ENCODE peak calls at places on chromosome 2, in nine cellular contexts. Q is colonic mucosa, A is Peyer's patch, E is left ventricle myocardium inferior, C is dorsolateral prefrontal cortex, D is foreskin keratinocyte, J is psoas muscle, K is uterus, X is ovary. P is an unnamed sample.

GRCh38 chr2:238886453-238887094 is 38.7 kb downstream of the TWIST2 start:
- DNase-seq in Q (no peak), J (no peak), E (no peak), K (no peak), A (no peak), C (no peak), X (no peak), D (no peak), P (no peak)

GRCh38 chr2:49222975-49223528 is 68.7 kb upstream of the FSHR start:
- DNase-seq in D (no peak), C (no peak), A (no peak), J (no peak), K (no peak), X (no peak), Q (no peak), E (no peak), P (no peak)

GRCh38 chr2:209145941-209146681 is 277.7 kb upstream of the MAP2 start:
- DNase-seq in K (no peak), J (no peak), A (no peak), X (no peak), D (no peak), Q (no peak), C (no peak), E (no peak), P (no peak)

GRCh38 chr2:100161940-100162620 is 19.7 kb upstream of the AFF3 start:
- DNase-seq in Q (no peak), A (no peak), C (no peak), J (no peak), E (no peak), K (no peak), D (no peak), X (no peak), P (no peak)

GRCh38 chr2:20221169-20221938 is 3.6 kb downstream of the SDC1 start:
- DNase-seq in D (peak; percentile 73), C (no peak), J (no peak), X (no peak), Q (no peak), E (no peak), A (no peak), K (no peak), P (no peak)

GRCh38 chr2:107285621-107286303 is 399.8 kb upstream of the ST6GAL2 start:
- DNase-seq in J (no peak), A (no peak), K (no peak), E (no peak), C (no peak), D (no peak), X (no peak), Q (no peak), P (no peak)

GRCh38 chr2:9430316-9431293 is 7.2 kb downstream of the CPSF3 start:
- DNase-seq in C (no peak), X (no peak), E (no peak), A (no peak), D (no peak), J (no peak), K (no peak), Q (no peak), P (no peak)

GRCh38 chr2:20526666-20527065 is 79.8 kb downstream of the RHOB start:
- DNase-seq in J (no peak), Q (no peak), E (no peak), A (no peak), D (no peak), X (no peak), C (no peak), K (peak; percentile 15), P (no peak)

GRCh38 chr2:238005528-238005927 is 38.7 kb downstream of the UBE2F start:
- DNase-seq in K (no peak), Q (no peak), E (no peak), D (peak; percentile 8), A (no peak), C (no peak), J (no peak), X (no peak), P (no peak)

GRCh38 chr2:26562811-26563645 is 78.1 kb downstream of the CIB4 start:
- DNase-seq in Q (peak; percentile 63), X (no peak), K (no peak), D (no peak), A (no peak), E (no peak), J (peak; percentile 45), C (no peak), P (no peak)

GRCh38 chr2:126635281-126635680 is 20.7 kb upstream of the GYPC start:
- DNase-seq in D (no peak), J (no peak), C (no peak), X (no peak), Q (no peak), K (no peak), A (no peak), E (no peak), P (no peak)

GRCh38 chr2:68994864-68995263 is 18.1 kb upstream of the ANTXR1 start:
- DNase-seq in X (no peak), D (no peak), Q (no peak), A (no peak), C (no peak), K (peak; percentile 19), J (peak; percentile 73), E (peak; percentile 63), P (no peak)

GRCh38 chr2:78992451-78992806 is 33.1 kb upstream of the REG3G start:
- DNase-seq in Q (no peak), E (no peak), K (no peak), J (no peak), D (no peak), X (no peak), A (no peak), C (no peak), P (no peak)

GRCh38 chr2:72934683-72935610 is 17.6 kb downstream of the EMX1 start:
- DNase-seq in E (no peak), J (peak; percentile 42), A (no peak), K (no peak), X (no peak), C (no peak), Q (peak; percentile 54), D (peak; percentile 87), P (no peak)
- TF ChIP-seq CTCF in E (peak; percentile 19), J (peak; percentile 22), A (peak; percentile 64), K (no peak), X (no peak), C (no peak), Q (peak; percentile 35), D (peak; percentile 48), P (no peak)

GRCh38 chr2:15174567-15174966 is 386.6 kb downstream of the NBAS start:
- DNase-seq in A (no peak), X (no peak), K (no peak), J (no peak), E (no peak), C (no peak), D (no peak), Q (no peak), P (no peak)
- H3K27ac ChIP-seq in A (no peak overlapping the region), X (no peak overlapping the region), K (no peak overlapping the region), J (no peak overlapping the region), E (no peak overlapping the region), C (no peak overlapping the region), D (no peak overlapping the region), Q (no peak overlapping the region), P (no peak overlapping the region)

GRCh38 chr2:21782866-21783265 is 659.1 kb downstream of the TDRD15 start:
- DNase-seq in D (no peak), Q (no peak), E (no peak), X (no peak), J (no peak), A (no peak), C (no peak), K (no peak), P (no peak)
- TF ChIP-seq CTCF in D (no peak), Q (no peak), E (no peak), X (no peak), J (no peak), A (no peak), C (no peak), K (no peak), P (no peak)

GRCh38 chr2:111668741-111669140 is 215.3 kb downstream of the ANAPC1 start:
- DNase-seq in D (no peak), J (no peak), A (no peak), Q (peak; percentile 10), C (no peak), X (no peak), K (no peak), E (no peak), P (no peak)

GRCh38 chr2:111667542-111668273 is 216.3 kb downstream of the ANAPC1 start:
- DNase-seq in A (no peak), E (no peak), X (no peak), J (no peak), Q (peak; percentile 17), C (no peak), D (peak; percentile 61), K (peak; percentile 33), P (no peak)

GRCh38 chr2:111667001-111667400 is 217.0 kb downstream of the ANAPC1 start:
- DNase-seq in K (no peak), A (no peak), X (no peak), C (no peak), D (no peak), Q (peak; percentile 4), J (no peak), E (no peak), P (no peak)

GRCh38 chr2:111669928-111670695 is 213.9 kb downstream of the ANAPC1 start:
- DNase-seq in K (no peak), D (no peak), J (no peak), A (no peak), E (no peak), Q (peak; percentile 13), X (no peak), C (no peak), P (no peak)

GRCh38 chr2:111668274-111668616 is 215.7 kb downstream of the ANAPC1 start:
- DNase-seq in J (no peak), D (no peak), E (no peak), C (no peak), Q (peak; percentile 7), A (no peak), X (no peak), K (no peak), P (no peak)
- H3K27ac ChIP-seq in J (no peak overlapping the region), D (no peak overlapping the region), E (no peak overlapping the region), C (no peak overlapping the region), Q (no peak overlapping the region), A (no peak overlapping the region), X (no peak overlapping the region), K (no peak overlapping the region), P (no peak overlapping the region)

GRCh38 chr2:228657807-228658402 is 476.4 kb upstream of the SPHKAP start:
- DNase-seq in D (peak; percentile 39), E (no peak), J (no peak), Q (no peak), K (no peak), X (no peak), C (no peak), A (no peak), P (no peak)
- TF ChIP-seq CTCF in D (peak; percentile 75), E (peak; percentile 61), J (peak; percentile 14), Q (peak; percentile 41), K (no peak), X (peak; percentile 36), C (peak; percentile 86), A (peak; percentile 60), P (no peak)